ENCODE peak calls at places on chromosomes 16 and 17, in four cellular contexts. One of them, this sample, is unnamed.

GRCh38 chr17:16085066-16085699 is 85.6 kb downstream of the TTC19 start:
- DNase-seq in lower leg skin: no peak
- DNase-seq in uterus: no peak
- DNase-seq in thyroid gland: no peak
- DNase-seq in this sample: peak; percentile 89

GRCh38 chr16:2147981-2148671 is at the start of gene RAB26:
- DNase-seq in uterus: peak; percentile 66
- DNase-seq in thyroid gland: peak; percentile 97
- DNase-seq in lower leg skin: peak; percentile 59
- DNase-seq in this sample: peak; percentile 33

GRCh38 chr16:642189-643049 is 791 bp downstream of the MCRIP2 start:
- DNase-seq in lower leg skin: no peak
- DNase-seq in uterus: no peak
- DNase-seq in thyroid gland: peak; percentile 82
- DNase-seq in this sample: no peak

GRCh38 chr17:65066858-65067257 is 10.3 kb upstream of the GNA13 start:
- DNase-seq in uterus: no peak
- DNase-seq in lower leg skin: no peak
- DNase-seq in thyroid gland: no peak
- DNase-seq in this sample: no peak

GRCh38 chr16:10466861-10467260 is 81.0 kb downstream of the ATF7IP2 start:
- DNase-seq in thyroid gland: no peak
- DNase-seq in uterus: no peak
- DNase-seq in lower leg skin: no peak
- DNase-seq in this sample: no peak

GRCh38 chr17:62085511-62086408 is 20.7 kb upstream of the MED13 start:
- DNase-seq in thyroid gland: peak; percentile 34
- DNase-seq in uterus: no peak
- DNase-seq in lower leg skin: no peak
- DNase-seq in this sample: peak; percentile 62

GRCh38 chr17:71286625-71287024 is 834.2 kb upstream of the SOX9 start:
- DNase-seq in lower leg skin: no peak
- DNase-seq in thyroid gland: no peak
- DNase-seq in uterus: no peak
- DNase-seq in this sample: no peak

GRCh38 chr17:8499614-8500013 is 63.9 kb downstream of the NDEL1 start:
- DNase-seq in thyroid gland: no peak
- DNase-seq in uterus: no peak
- DNase-seq in lower leg skin: no peak
- DNase-seq in this sample: no peak

GRCh38 chr16:4217246-4218131 is 24.4 kb downstream of the SRL start:
- DNase-seq in thyroid gland: peak; percentile 91
- DNase-seq in lower leg skin: no peak
- DNase-seq in uterus: peak; percentile 65
- DNase-seq in this sample: peak; percentile 27

GRCh38 chr16:86975445-86975844 is 341.7 kb downstream of the C16orf95 start:
- DNase-seq in lower leg skin: no peak
- DNase-seq in uterus: no peak
- DNase-seq in thyroid gland: no peak
- DNase-seq in this sample: peak; percentile 95

GRCh38 chr16:50464325-50465290 is 83.6 kb upstream of the NKD1 start:
- DNase-seq in uterus: no peak
- DNase-seq in lower leg skin: no peak
- DNase-seq in thyroid gland: no peak
- DNase-seq in this sample: no peak

GRCh38 chr16:1512174-1512573 is 19.0 kb downstream of the TELO2 start:
- DNase-seq in uterus: no peak
- DNase-seq in thyroid gland: no peak
- DNase-seq in lower leg skin: no peak
- DNase-seq in this sample: no peak

GRCh38 chr17:21029032-21029431 is 13.8 kb downstream of the USP22 start:
- DNase-seq in lower leg skin: peak; percentile 63
- DNase-seq in uterus: no peak
- DNase-seq in thyroid gland: no peak
- DNase-seq in this sample: peak; percentile 84

GRCh38 chr16:27448531-27449433 is 46.8 kb downstream of the IL21R start:
- DNase-seq in uterus: no peak
- DNase-seq in thyroid gland: no peak
- DNase-seq in lower leg skin: no peak
- DNase-seq in this sample: no peak

DNA sequence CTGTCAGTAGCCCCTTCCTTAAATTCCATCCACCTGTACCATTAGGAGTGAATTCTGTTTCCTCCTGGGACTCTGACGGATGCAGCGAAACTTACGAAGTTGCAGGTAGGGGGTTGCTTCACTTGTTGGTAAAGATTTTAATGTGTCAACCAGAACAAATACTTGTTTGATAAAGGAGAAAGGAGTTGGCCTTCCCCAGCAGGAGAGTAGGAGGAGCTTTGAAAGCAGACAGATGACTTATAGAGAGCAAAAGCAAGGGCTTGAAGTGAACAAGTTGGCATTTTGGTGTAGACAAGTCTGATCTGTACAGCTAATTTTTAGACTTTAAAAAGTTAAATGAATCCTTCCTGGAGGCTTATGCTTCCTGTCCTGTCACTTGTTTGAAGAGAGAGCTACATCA is 38.1 kb upstream of the PMFBP1 start:
- DNase-seq in uterus: no peak
- DNase-seq in lower leg skin: no peak
- DNase-seq in thyroid gland: no peak
- DNase-seq in this sample: no peak
- TF ChIP-seq POLR2A in uterus: no peak
- TF ChIP-seq POLR2A in lower leg skin: no peak
- TF ChIP-seq POLR2A in thyroid gland: no peak
- TF ChIP-seq POLR2A in this sample: no peak

GRCh38 chr16:8694795-8695194 is 20.4 kb downstream of the ABAT start:
- DNase-seq in lower leg skin: no peak
- DNase-seq in thyroid gland: no peak
- DNase-seq in uterus: no peak
- DNase-seq in this sample: no peak
- TF ChIP-seq POLR2A in lower leg skin: no peak
- TF ChIP-seq POLR2A in thyroid gland: no peak
- TF ChIP-seq POLR2A in uterus: no peak
- TF ChIP-seq POLR2A in this sample: no peak

GRCh38 chr17:48909796-48910195 is 1.6 kb downstream of the UBE2Z start:
- DNase-seq in lower leg skin: no peak
- DNase-seq in uterus: no peak
- DNase-seq in thyroid gland: no peak
- DNase-seq in this sample: peak; percentile 27
- TF ChIP-seq POLR2A in lower leg skin: no peak
- TF ChIP-seq POLR2A in uterus: no peak
- TF ChIP-seq POLR2A in thyroid gland: no peak
- TF ChIP-seq POLR2A in this sample: no peak

DNA sequence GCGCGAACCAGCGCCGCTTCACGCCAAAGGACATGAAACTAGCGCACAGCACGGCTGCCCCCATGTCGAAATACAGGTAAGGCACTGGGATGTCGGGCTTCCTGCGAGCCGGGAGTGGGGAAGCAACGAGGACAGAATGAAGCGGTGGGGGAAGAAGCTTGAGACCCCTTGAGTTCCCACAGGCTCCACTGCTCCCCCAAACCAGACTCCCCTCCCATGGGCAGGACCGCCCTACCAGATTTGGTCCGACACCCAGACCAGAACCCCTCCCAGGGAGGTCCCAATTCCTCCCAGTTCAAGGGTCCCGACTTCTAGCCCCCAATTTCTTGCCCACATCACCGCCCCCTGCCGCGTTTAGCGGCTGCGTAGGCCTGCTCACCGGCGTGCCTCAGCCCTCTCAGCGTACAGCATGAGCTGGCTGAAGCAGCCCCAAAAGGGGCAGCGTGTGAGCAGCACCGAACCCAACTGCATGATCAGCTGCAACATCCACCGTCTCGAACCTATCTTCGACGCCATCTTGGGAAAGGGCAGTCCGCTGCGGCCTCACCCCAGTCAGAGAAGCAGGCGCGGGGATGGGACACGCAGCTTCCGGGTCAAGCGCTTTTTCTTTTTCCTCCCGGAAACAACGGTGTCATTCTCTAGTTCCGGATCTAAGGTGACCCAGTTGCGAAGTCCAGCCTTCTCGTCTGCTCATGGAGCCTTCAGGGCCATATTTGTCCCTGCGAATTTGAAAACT is at the start of gene TMEM101:
- DNase-seq in lower leg skin: peak; percentile 90
- DNase-seq in thyroid gland: peak; percentile 89
- DNase-seq in uterus: peak; percentile 89
- DNase-seq in this sample: peak; percentile 93
- TF ChIP-seq POLR2A in lower leg skin: no peak
- TF ChIP-seq POLR2A in thyroid gland: no peak
- TF ChIP-seq POLR2A in uterus: peak; percentile 29
- TF ChIP-seq POLR2A in this sample: peak; percentile 64

DNA sequence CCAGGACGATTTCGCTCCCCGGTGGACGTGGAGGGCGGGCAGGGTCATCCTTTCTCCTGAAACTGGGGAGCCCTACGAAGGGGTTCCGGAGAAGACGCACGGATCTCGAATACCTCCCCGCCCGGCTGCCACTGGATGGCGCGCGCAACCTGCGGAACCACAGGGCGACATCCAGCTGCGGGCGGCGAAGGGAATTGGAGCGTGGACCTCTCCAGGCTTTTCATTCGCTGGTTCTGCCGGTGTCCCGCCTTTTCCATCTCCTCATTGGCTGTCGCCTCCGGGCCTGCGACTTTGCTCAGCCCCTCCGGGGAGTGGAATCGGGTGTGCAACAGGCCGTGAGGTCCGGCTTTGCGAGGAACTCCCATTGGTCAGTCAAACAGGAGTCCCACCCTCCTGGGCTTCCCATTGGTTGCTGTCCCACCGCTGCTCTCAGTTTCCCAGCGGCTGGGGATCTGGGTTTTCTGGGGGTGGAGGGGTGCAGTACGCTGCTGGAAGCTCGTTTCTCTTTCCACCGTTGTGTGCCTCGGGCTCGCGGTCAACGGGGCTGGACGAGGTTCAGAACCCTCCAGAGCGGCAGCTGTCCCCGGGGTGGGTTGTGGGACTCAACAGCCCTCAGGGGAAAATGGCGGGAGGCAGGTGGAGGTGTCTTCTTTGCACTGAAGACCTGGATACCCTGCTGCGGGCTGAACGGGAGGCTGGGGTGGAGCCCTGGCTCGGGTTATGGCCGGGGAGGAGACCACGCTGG is 14.5 kb downstream of the OR1D5 start:
- DNase-seq in lower leg skin: peak; percentile 97
- DNase-seq in uterus: peak; percentile 86
- DNase-seq in thyroid gland: peak; percentile 96
- DNase-seq in this sample: peak; percentile 97
- TF ChIP-seq POLR2A in lower leg skin: no peak
- TF ChIP-seq POLR2A in uterus: no peak
- TF ChIP-seq POLR2A in thyroid gland: no peak
- TF ChIP-seq POLR2A in this sample: no peak

DNA sequence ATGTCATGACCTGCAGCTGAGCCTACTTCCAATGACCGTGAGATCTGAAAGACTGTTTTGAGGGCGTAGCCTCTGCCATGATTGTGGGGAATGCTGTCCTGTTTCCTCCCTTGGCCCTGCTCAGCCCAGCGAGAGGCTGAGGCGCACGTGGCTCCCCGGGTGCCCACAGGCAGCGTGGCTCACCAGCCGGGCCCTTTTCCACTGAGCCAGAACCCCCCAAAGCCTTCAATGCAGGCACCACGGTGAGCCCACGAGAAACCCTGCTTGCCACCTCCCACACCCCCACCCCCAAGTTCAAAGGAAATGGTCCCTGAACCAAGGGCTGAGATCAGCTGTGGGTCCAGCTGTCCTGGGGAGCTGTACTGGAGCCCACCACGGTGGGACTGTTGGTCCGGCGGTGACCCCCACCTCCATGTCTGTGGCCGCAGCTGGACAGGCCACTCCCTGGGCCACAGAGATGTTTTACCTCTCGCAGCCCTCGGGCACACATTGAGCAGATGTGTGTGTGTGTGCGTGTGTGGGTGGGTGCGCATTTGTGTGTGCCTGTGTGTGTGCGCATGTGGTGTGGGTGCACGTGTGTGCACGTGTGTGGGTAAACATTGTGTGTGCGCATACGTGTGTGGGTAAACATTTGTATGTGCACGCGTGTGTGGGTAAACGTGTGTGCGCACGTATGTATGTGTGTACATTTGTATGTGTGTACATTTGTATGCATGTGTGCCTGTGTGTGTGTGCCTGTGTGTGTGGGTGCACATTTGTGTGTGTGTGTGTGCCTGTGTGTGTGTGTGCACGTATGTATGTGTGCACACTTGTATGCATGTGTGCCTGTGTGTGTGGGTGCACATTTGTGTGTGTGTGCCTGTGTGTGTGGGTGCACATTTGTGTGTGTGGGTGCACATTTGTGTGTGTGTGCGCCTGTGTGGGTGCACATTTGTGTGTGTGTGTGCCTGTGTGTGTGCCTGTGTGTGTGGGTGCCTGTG is 5.0 kb upstream of the MC1R start:
- DNase-seq in uterus: no peak
- DNase-seq in lower leg skin: no peak
- DNase-seq in thyroid gland: no peak
- DNase-seq in this sample: no peak
- TF ChIP-seq POLR2A in uterus: no peak
- TF ChIP-seq POLR2A in lower leg skin: no peak
- TF ChIP-seq POLR2A in thyroid gland: no peak
- TF ChIP-seq POLR2A in this sample: no peak

DNA sequence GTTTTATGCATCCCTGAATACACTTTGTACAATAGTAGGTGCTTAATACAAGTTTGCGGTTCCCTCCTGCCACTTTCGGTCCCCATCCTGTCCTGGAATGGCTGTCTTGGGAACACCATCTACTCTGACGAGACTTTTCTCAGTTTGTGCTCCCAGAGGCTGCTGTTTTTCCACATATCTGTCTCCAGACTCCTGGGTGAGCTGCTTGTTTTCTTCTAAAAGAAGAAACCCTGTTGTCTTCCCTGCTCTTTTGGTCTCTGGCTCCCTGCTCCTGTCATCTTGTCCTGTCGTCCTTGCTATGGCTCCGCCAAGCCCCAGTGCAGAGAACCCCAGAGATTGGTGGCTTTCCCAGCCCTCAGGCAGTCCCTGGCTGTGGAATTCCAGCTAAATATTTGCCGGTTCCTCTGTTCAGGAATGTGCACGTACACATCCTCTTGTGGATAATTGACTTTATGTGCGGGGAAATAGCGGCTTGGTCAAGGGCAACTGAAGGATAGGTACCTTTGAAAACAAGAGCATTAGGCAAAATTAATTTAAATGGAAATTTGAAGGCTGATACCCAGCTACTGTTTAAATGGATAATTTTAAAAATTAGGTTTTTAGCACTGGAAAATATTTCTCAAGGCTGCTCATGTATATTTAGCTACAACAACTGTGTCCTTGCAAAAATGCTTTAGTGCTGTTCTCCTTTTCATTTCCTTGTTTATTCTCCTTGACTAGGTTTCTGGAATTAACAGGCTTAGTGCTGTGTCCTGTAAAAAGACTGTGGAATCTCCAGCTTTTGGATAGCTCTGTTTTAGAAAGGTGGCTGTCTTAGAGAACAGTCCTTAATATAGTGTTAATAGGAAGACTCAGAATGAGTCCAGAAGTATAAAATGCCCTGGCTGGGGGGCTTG is 50.2 kb upstream of the SLC12A3 start:
- DNase-seq in lower leg skin: no peak
- DNase-seq in uterus: no peak
- DNase-seq in thyroid gland: no peak
- DNase-seq in this sample: no peak
- TF ChIP-seq POLR2A in lower leg skin: no peak
- TF ChIP-seq POLR2A in uterus: no peak
- TF ChIP-seq POLR2A in thyroid gland: no peak
- TF ChIP-seq POLR2A in this sample: no peak

GRCh38 chr16:19908921-19909320 is 24.3 kb upstream of the GPRC5B start:
- DNase-seq in uterus: no peak
- DNase-seq in lower leg skin: no peak
- DNase-seq in thyroid gland: no peak
- DNase-seq in this sample: no peak
- TF ChIP-seq POLR2A in uterus: no peak
- TF ChIP-seq POLR2A in lower leg skin: no peak
- TF ChIP-seq POLR2A in thyroid gland: no peak
- TF ChIP-seq POLR2A in this sample: no peak

This sample was measured in IMR-90.